ENCODE peak calls at places on chromosomes 16 and 17, in six cellular contexts. V is activated T-helper 9 cell treated with anti-CD3 and anti-CD28 coated beads, Interleukin-2, amount 50 U/mL, for 16 hours; B is LHCN-M2; W is left ventricle myocardium inferior; M is SHP77; U is amniotic stem cell. X is an unnamed sample.

GRCh38 chr16:87061521-87061920 is 255.7 kb downstream of the C16orf95 start:
- DNase-seq in B (no peak), U (no peak), W (no peak), M (no peak), V (no peak), X (no peak)

GRCh38 chr16:50246299-50247122 is 19.8 kb upstream of the ADCY7 start:
- DNase-seq in V (no peak), U (no peak), M (no peak), B (no peak), W (no peak), X (no peak)

GRCh38 chr17:60941028-60941427 is 263.4 kb downstream of the BCAS3 start:
- DNase-seq in M (peak), V (no peak), B (peak), W (peak), U (no peak), X (no peak)

GRCh38 chr16:24035127-24035842 is 199.5 kb downstream of the PRKCB start:
- DNase-seq in M (no peak), W (no peak), V (no peak), B (no peak), U (no peak), X (peak)

GRCh38 chr17:56185905-56186783 is 32.9 kb downstream of the ANKFN1 start:
- DNase-seq in V (no peak), B (peak), M (no peak), U (peak), W (no peak), X (no peak)

GRCh38 chr17:48528153-48528912 is 2.5 kb downstream of the HOXB1 start:
- DNase-seq in V (no peak), U (no peak), M (no peak), B (no peak), W (no peak), X (no peak)

GRCh38 chr16:19785512-19786130 is 67.5 kb downstream of the IQCK start:
- DNase-seq in B (no peak), U (no peak), M (no peak), V (no peak), W (no peak), X (no peak)

GRCh38 chr16:54171855-54172537 is 114.6 kb downstream of the IRX3 start:
- DNase-seq in M (no peak), W (no peak), U (peak), V (no peak), B (peak), X (no peak)

GRCh38 chr16:21130811-21131210 is 19.8 kb downstream of the DNAH3 start:
- DNase-seq in V (no peak), W (no peak), M (no peak), B (no peak), U (no peak), X (no peak)

GRCh38 chr17:31089461-31089860 is 5.3 kb upstream of the NF1 start:
- DNase-seq in U (no peak), W (no peak), V (no peak), M (no peak), B (no peak), X (no peak)

GRCh38 chr17:71461504-71462197 is 659.2 kb upstream of the SOX9 start:
- DNase-seq in W (no peak), V (no peak), M (no peak), B (no peak), U (no peak), X (no peak)

GRCh38 chr17:72466199-72466598 is 345.4 kb downstream of the SOX9 start:
- DNase-seq in B (peak), W (no peak), U (peak), M (no peak), V (no peak), X (no peak)

GRCh38 chr17:43475494-43476089 is 8.2 kb upstream of the DHX8 start:
- DNase-seq in M (no peak), W (no peak), U (no peak), B (no peak), V (no peak), X (no peak)

GRCh38 chr17:77458202-77459017 is 317.6 kb downstream of the SEC14L1 start:
- DNase-seq in V (no peak), B (no peak), W (no peak), U (no peak), M (no peak), X (no peak)

GRCh38 chr17:37824534-37825485 is 80.0 kb upstream of the HNF1B start:
- DNase-seq in V (no peak), M (no peak), B (peak), W (no peak), U (peak), X (no peak)

GRCh38 chr16:84692451-84692850 is 7.3 kb upstream of the USP10 start:
- DNase-seq in U (no peak), M (no peak), B (no peak), W (no peak), V (no peak), X (no peak)

GRCh38 chr17:59357929-59358328 is 26.5 kb downstream of the YPEL2 start:
- DNase-seq in M (no peak), W (no peak), U (peak), B (peak), V (no peak), X (no peak)